ENCODE peak calls at places on chromosomes 7 and 10, in five cellular contexts. A, K, J, Q and X are unnamed samples. For H3K36me3, the result is how much of the 10 kb centered on the place peaks cover.

GRCh38 chr7:39624935-39625694 is 1.7 kb downstream of the RALA start:
- DNase-seq in J (no peak), A (no peak), Q (no peak), K (no peak), X (no peak)

GRCh38 chr7:23043441-23043840 is 29.5 kb upstream of the HYCC1 start:
- DNase-seq in Q (no peak), A (no peak), J (no peak), K (no peak), X (no peak)

GRCh38 chr7:23347682-23348180 is 48.6 kb downstream of the MALSU1 start:
- DNase-seq in Q (no peak), J (no peak), K (peak), A (no peak), X (no peak)

GRCh38 chr7:7870590-7870989 is 98.0 kb upstream of the GLCCI1 start:
- DNase-seq in J (no peak), K (no peak), Q (no peak), A (no peak), X (no peak)

GRCh38 chr10:43215758-43216455 is 51.0 kb downstream of the RASGEF1A start:
- DNase-seq in Q (no peak), K (no peak), A (no peak), J (peak), X (no peak)

GRCh38 chr7:157782041-157782440 is 445.2 kb downstream of the DNAJB6 start:
- DNase-seq in J (no peak), Q (no peak), K (no peak), A (no peak), X (no peak)

GRCh38 chr10:50286517-50286916 is 35.2 kb upstream of the ASAH2 start:
- DNase-seq in K (no peak), A (no peak), Q (no peak), J (no peak), X (no peak)

GRCh38 chr10:118982366-118982765 is 47.1 kb upstream of the NANOS1 start:
- DNase-seq in A (no peak), K (no peak), J (no peak), Q (no peak), X (no peak)

GRCh38 chr10:2955064-2955463 is 112.3 kb upstream of the PFKP start:
- DNase-seq in J (no peak), A (no peak), K (no peak), Q (no peak), X (no peak)

GRCh38 chr10:61804414-61804813 is 97.1 kb upstream of the ARID5B start:
- DNase-seq in A (no peak), Q (no peak), K (no peak), J (no peak), X (no peak)

GRCh38 chr10:106573106-106573505 is 591.4 kb downstream of the SORCS1 start:
- DNase-seq in Q (no peak), A (no peak), J (no peak), K (no peak), X (no peak)

GRCh38 chr7:92698237-92698841 is 108.1 kb upstream of the FAM133B start:
- DNase-seq in K (no peak), A (no peak), Q (peak), J (no peak), X (peak)

GRCh38 chr7:139583826-139584553 is 60.5 kb downstream of the CLEC2L start:
- DNase-seq in A (no peak), Q (no peak), K (no peak), J (peak), X (no peak)
- H3K36me3 ChIP-seq in A (half or more), Q (under half), K (under half), J (half or more), X (under half)

GRCh38 chr10:115417585-115418265 is 324.6 kb downstream of the ATRNL1 start:
- DNase-seq in Q (peak), J (no peak), K (no peak), A (peak), X (peak)
- TF ChIP-seq CTCF in Q (peak), J (no peak), K (no peak), A (peak), X (peak)

GRCh38 chr10:35765996-35766395 is 123.9 kb upstream of the FZD8 start:
- DNase-seq in A (no peak), K (no peak), J (no peak), Q (no peak), X (no peak)

GRCh38 chr10:35765039-35765662 is 123.1 kb upstream of the FZD8 start:
- DNase-seq in Q (no peak), K (no peak), J (peak), A (no peak), X (no peak)

GRCh38 chr10:35768731-35769130 is 126.6 kb upstream of the FZD8 start:
- DNase-seq in Q (no peak), A (no peak), K (no peak), J (no peak), X (no peak)

GRCh38 chr10:35770817-35771355 is 128.8 kb upstream of the FZD8 start:
- DNase-seq in A (no peak), K (no peak), Q (no peak), J (no peak), X (no peak)

GRCh38 chr10:35768011-35768410 is 125.9 kb upstream of the FZD8 start:
- DNase-seq in K (no peak), A (no peak), Q (no peak), J (no peak), X (no peak)
- H3K36me3 ChIP-seq in K (under half), A (under half), Q (under half), J (under half), X (under half)

GRCh38 chr7:32427769-32428291 is 62.4 kb downstream of the LSM5 start:
- DNase-seq in Q (peak), A (peak), K (peak), J (peak), X (peak)
- TF ChIP-seq CTCF in Q (peak), A (peak), K (peak), J (no peak), X (peak)

DNA sequence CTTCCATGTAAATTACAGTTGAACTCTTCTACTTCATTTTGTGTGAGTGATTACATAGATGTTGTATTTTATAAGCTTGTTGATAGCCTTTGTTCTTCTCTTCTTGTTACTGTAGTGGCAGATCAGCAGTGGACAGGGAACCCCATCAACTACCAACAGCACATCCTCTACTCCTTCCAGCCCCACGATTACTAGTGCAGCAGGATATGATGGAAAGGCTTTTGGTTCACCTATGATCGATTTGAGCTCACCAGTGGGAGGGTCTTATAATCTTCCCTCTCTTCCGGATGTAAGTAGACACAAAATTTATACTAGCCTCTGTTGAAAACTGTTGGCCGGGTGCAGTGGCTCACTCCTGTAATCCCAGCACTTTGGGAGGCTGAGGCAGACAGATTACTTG is 110.7 kb downstream of the TRIM24 start:
- DNase-seq in K (no peak), Q (no peak), A (no peak), J (no peak), X (no peak)
- H3K36me3 ChIP-seq in K (half or more), Q (half or more), A (half or more), J (half or more), X (half or more)

GRCh38 chr10:37496061-37496460 is 361.3 kb downstream of the ZNF248 start:
- DNase-seq in J (no peak), Q (no peak), A (no peak), K (no peak), X (no peak)
- TF ChIP-seq CTCF in J (no peak), Q (no peak), A (no peak), K (no peak), X (no peak)

DNA sequence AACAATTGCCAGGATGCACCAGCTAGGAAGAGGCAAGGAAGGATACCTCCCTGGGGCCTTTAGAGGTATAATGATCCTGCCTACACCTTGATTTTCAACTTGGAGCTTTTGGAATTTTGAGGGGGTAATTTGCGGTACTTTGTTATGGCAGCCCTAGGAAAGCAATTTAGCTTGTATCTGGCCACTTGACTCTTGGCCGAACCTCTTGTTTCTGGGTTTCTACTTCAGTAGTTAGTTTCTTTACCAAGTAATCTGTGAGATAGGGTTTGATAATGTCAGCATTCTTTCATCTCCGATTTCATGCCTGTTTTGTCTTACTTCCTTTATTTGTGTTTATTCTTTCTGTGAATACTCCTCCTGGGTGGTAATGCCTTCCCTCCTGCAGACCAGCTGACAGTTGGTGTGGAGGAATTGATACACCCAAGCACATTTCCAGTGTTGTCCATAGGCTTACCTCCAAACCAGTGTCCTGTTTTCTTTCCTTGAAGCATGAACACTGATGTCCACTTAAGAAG is 163.7 kb downstream of the SND1 start:
- DNase-seq in K (no peak), Q (no peak), J (no peak), A (no peak), X (no peak)
- H3K36me3 ChIP-seq in K (under half), Q (under half), J (under half), A (under half), X (under half)

GRCh38 chr10:21529236-21529910 is 3.9 kb upstream of the SKIDA1 start:
- DNase-seq in Q (no peak), A (no peak), K (no peak), J (no peak), X (no peak)

GRCh38 chr10:21531164-21531563 is 2.9 kb upstream of the MLLT10 start:
- DNase-seq in J (no peak), Q (no peak), A (no peak), K (no peak), X (no peak)

GRCh38 chr10:21530616-21531015 is 3.4 kb upstream of the MLLT10 start:
- DNase-seq in J (no peak), Q (no peak), K (no peak), A (no peak), X (no peak)

GRCh38 chr10:21528452-21529235 is 3.2 kb upstream of the SKIDA1 start:
- DNase-seq in A (no peak), J (no peak), Q (peak), K (no peak), X (no peak)

GRCh38 chr10:21530168-21530567 is 3.9 kb upstream of the MLLT10 start:
- DNase-seq in J (no peak), Q (no peak), A (no peak), K (no peak), X (no peak)
- TF ChIP-seq CTCF in J (no peak), Q (no peak), A (no peak), K (no peak), X (no peak)

GRCh38 chr10:74035324-74035723 is 37.4 kb downstream of the VCL start:
- DNase-seq in A (no peak), Q (no peak), J (no peak), K (no peak), X (no peak)

GRCh38 chr10:74029943-74030342 is 32.0 kb downstream of the VCL start:
- DNase-seq in A (no peak), K (no peak), Q (no peak), J (no peak), X (no peak)

GRCh38 chr10:74033724-74034123 is 35.8 kb downstream of the VCL start:
- DNase-seq in K (no peak), A (peak), Q (no peak), J (no peak), X (no peak)

GRCh38 chr10:74034301-74034700 is 36.4 kb downstream of the VCL start:
- DNase-seq in K (no peak), J (no peak), A (no peak), Q (no peak), X (no peak)

DNA sequence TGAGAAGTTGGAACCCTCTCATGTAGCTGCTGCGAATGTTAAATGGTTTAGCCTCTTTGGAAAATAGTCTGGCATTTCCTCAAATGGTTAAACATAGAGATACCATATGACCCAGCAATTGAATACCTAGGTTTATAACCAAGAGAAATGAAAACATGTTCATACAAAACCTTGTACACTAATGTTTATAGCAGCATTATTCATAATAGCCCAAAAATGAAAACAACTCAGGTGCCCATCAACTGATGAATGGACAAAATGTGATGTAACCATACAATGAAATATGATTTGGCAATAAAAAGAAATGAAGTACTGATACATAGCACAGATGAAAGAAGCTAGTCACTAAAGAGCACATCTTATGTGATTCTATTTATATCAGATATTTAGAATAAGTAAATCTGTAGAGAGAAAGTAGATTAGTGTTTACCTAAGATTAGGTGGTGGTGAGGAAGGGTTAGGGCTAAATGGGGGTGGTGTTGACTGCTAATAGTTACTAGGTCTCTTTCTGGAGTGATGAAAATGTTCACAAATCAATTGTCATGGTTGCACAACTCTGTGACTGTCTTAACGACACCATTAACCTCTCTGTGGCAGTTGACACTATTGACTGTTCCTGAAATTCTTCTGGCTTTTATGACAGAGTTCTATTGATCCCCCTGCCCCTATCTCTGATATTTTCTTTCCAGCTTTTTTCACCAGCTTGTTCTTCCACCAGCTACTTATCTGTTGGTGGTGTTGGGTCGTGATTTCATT is 35.2 kb downstream of the VCL start:
- DNase-seq in Q (no peak), A (no peak), J (no peak), K (no peak), X (no peak)
- H3K36me3 ChIP-seq in Q (under half), A (under half), J (under half), K (half or more), X (under half)